ENCODE peak calls at places on chromosomes 16 and 17, in six cellular contexts. O is fibroblast of mammary gland, D is HS-5, Q is NCI-H460, U is ELR, Z is hippocampal formation. E is an unnamed sample.

GRCh38 chr16:21563676-21564075 is 35.7 kb upstream of the METTL9 start:
- DNase-seq in O (no peak), D (no peak), Q (no peak), U (no peak), Z (no peak), E (no peak)

GRCh38 chr16:3879258-3879886 is 1.1 kb downstream of the CREBBP start:
- DNase-seq in O (no peak), D (no peak), Q (no peak), U (peak), Z (no peak), E (no peak)

GRCh38 chr16:11542069-11542775 is 44.5 kb downstream of the LITAF start:
- DNase-seq in O (peak), D (no peak), Q (no peak), U (no peak), Z (no peak), E (no peak)

GRCh38 chr16:68447721-68448359 is 468 bp downstream of the SMPD3 start:
- DNase-seq in O (no peak), D (no peak), Q (no peak), U (no peak), Z (no peak), E (no peak)

GRCh38 chr16:879461-879861 is 78.9 kb upstream of the GNG13 start:
- DNase-seq in O (no peak), D (no peak), Q (no peak), U (no peak), Z (no peak), E (no peak)

GRCh38 chr16:46859719-46860152 is 24.4 kb upstream of the GPT2 start:
- DNase-seq in O (peak), D (peak), Q (peak), U (peak), Z (no peak), E (peak)

GRCh38 chr16:83533193-83533592 is 274.6 kb upstream of the HSBP1 start:
- DNase-seq in O (peak), D (peak), Q (peak), U (peak), Z (no peak), E (peak)

GRCh38 chr17:64278614-64279013 is 15.6 kb upstream of the TEX2 start:
- DNase-seq in O (peak), D (no peak), Q (no peak), U (peak), Z (no peak), E (peak)

GRCh38 chr17:64781013-64781392 is 118.9 kb upstream of the SMURF2 start:
- DNase-seq in O (no peak), D (no peak), Q (no peak), U (no peak), Z (no peak), E (no peak)

GRCh38 chr16:89563639-89564392 is 3.3 kb downstream of the RPL13 start:
- DNase-seq in O (no peak), D (no peak), Q (no peak), U (peak), Z (no peak), E (no peak)

E was measured in RPMI7951.